ENCODE peak calls at places on chromosome 3, in nine cellular contexts. E, Q, Z, S, K, F, N, V and U are unnamed samples.

GRCh38 chr3:48587686-48588085 is 7.4 kb downstream of the COL7A1 start:
- DNase-seq in E (no peak), Q (no peak), Z (no peak), S (no peak), K (no peak), F (no peak), N (no peak), V (no peak), U (no peak)

GRCh38 chr3:177367783-177368182 is 170.5 kb upstream of the TBL1XR1 start:
- DNase-seq in E (no peak), Q (no peak), Z (no peak), S (no peak), K (no peak), F (no peak), N (no peak), V (no peak), U (no peak)

GRCh38 chr3:41357271-41357670 is 158.0 kb downstream of the CTNNB1 start:
- DNase-seq in E (no peak), Q (no peak), Z (no peak), S (no peak), K (no peak), F (no peak), N (no peak), V (no peak), U (no peak)

GRCh38 chr3:71008350-71008923 is 575.1 kb downstream of the FOXP1 start:
- DNase-seq in E (no peak), Q (peak; percentile 72), Z (no peak), S (no peak), K (no peak), F (no peak), N (peak; percentile 29), V (no peak), U (no peak)

GRCh38 chr3:44712455-44713075 is at the start of gene ZNF502:
- DNase-seq in E (peak; percentile 91), Q (peak; percentile 85), Z (peak; percentile 89), S (peak; percentile 97), K (peak; percentile 67), F (peak; percentile 93), N (peak; percentile 55), V (peak; percentile 83), U (peak; percentile 92)

GRCh38 chr3:126207166-126207565 is 26.8 kb upstream of the ALDH1L1 start:
- DNase-seq in E (no peak), Q (no peak), Z (no peak), S (no peak), K (no peak), F (no peak), N (no peak), V (no peak), U (no peak)

GRCh38 chr3:22988566-22988965 is 214.6 kb upstream of the UBE2E2 start:
- DNase-seq in E (peak; percentile 53), Q (no peak), Z (no peak), S (peak; percentile 38), K (no peak), F (no peak), N (no peak), V (no peak), U (no peak)

GRCh38 chr3:115518100-115518852 is 105.0 kb upstream of the GAP43 start:
- DNase-seq in E (peak; percentile 94), Q (peak; percentile 92), Z (peak; percentile 67), S (peak; percentile 81), K (no peak), F (no peak), N (peak; percentile 25), V (peak; percentile 58), U (peak; percentile 12)

GRCh38 chr3:103127116-103127630 is 692.4 kb downstream of the ZPLD1 start:
- DNase-seq in E (no peak), Q (no peak), Z (no peak), S (no peak), K (no peak), F (no peak), N (no peak), V (no peak), U (no peak)

GRCh38 chr3:109784852-109785631 is 447.7 kb upstream of the DPPA4 start:
- DNase-seq in E (no peak), Q (no peak), Z (no peak), S (no peak), K (no peak), F (no peak), N (no peak), V (no peak), U (no peak)

GRCh38 chr3:172369590-172370259 is 78.5 kb downstream of the GHSR start:
- DNase-seq in E (no peak), Q (no peak), Z (no peak), S (no peak), K (peak; percentile 43), F (no peak), N (no peak), V (no peak), U (no peak)

GRCh38 chr3:377158-377561 is 180.6 kb downstream of the CHL1 start:
- DNase-seq in E (no peak), Q (no peak), Z (no peak), S (no peak), K (no peak), F (no peak), N (no peak), V (peak; percentile 21), U (no peak)

GRCh38 chr3:385151-385550 is 188.6 kb downstream of the CHL1 start:
- DNase-seq in E (no peak), Q (no peak), Z (no peak), S (no peak), K (no peak), F (no peak), N (no peak), V (peak; percentile 39), U (no peak)

DNA sequence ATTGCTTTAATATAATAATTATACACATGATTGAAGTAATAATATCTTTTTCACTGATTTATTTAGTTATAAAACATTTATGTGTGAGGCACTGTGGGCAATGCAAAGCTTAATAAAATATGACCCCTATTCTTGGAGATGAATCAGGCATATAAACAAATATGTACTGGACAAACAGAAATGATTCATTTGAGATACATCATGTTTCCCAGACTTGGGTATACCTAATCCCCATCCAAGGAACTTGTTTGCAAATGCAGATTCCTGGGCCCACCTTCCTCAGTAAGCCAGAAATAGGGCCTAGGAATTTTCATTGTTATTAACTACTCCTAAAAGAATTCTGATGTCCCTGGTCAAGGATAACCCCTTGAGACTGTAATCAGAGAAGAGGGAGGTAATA is 184.2 kb downstream of the CHL1 start:
- DNase-seq in E (no peak), Q (no peak), Z (no peak), S (no peak), K (no peak), F (no peak), N (no peak), V (no peak), U (no peak)
- H3K9me3 ChIP-seq in E (no peaks in the 10 kb centered on the region), Q (no peaks in the 10 kb centered on the region), Z (no peaks in the 10 kb centered on the region), S (no peaks in the 10 kb centered on the region), K (no peaks in the 10 kb centered on the region), F (no peaks in the 10 kb centered on the region), N (no peaks in the 10 kb centered on the region), V (no peaks in the 10 kb centered on the region), U (no peaks in the 10 kb centered on the region)

GRCh38 chr3:120339362-120339761 is 9.8 kb downstream of the LRRC58 start:
- DNase-seq in E (no peak), Q (no peak), Z (no peak), S (no peak), K (no peak), F (no peak), N (no peak), V (no peak), U (no peak)

GRCh38 chr3:120338517-120338916 is 10.6 kb downstream of the LRRC58 start:
- DNase-seq in E (no peak), Q (no peak), Z (no peak), S (no peak), K (no peak), F (no peak), N (no peak), V (no peak), U (no peak)

GRCh38 chr3:120344349-120344748 is 4.8 kb downstream of the LRRC58 start:
- DNase-seq in E (no peak), Q (no peak), Z (no peak), S (no peak), K (no peak), F (no peak), N (no peak), V (no peak), U (no peak)

GRCh38 chr3:120341658-120342346 is 7.4 kb downstream of the LRRC58 start:
- DNase-seq in E (no peak), Q (no peak), Z (no peak), S (no peak), K (no peak), F (no peak), N (no peak), V (no peak), U (no peak)
- H3K9me3 ChIP-seq in E (no peaks in the 10 kb centered on the region), Q (no peaks in the 10 kb centered on the region), Z (no peaks in the 10 kb centered on the region), S (no peaks in the 10 kb centered on the region), K (no peaks in the 10 kb centered on the region), F (no peaks in the 10 kb centered on the region), N (peaks cover 14% of the 10 kb centered on the region), V (peaks cover 13% of the 10 kb centered on the region), U (no peaks in the 10 kb centered on the region)

DNA sequence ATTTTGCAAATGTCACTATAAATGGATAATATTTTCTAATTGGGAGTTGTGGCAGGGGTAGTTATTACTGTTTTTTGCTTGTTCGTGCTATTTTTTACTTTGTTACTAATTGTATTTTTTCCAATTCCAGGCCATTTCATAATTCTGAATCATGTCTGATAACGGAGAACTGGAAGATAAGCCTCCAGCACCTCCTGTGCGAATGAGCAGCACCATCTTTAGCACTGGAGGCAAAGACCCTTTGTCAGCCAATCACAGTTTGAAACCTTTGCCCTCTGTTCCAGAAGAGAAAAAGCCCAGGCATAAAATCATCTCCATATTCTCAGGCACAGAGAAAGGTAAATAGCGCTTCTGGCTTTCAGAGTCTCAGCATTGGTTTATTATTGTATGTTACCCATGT is 42.8 kb downstream of the PAK2 start:
- DNase-seq in E (no peak), Q (no peak), Z (no peak), S (peak; percentile 59), K (no peak), F (no peak), N (no peak), V (no peak), U (no peak)
- H3K9me3 ChIP-seq in E (no peaks in the 10 kb centered on the region), Q (no peaks in the 10 kb centered on the region), Z (no peaks in the 10 kb centered on the region), S (no peaks in the 10 kb centered on the region), K (no peaks in the 10 kb centered on the region), F (no peaks in the 10 kb centered on the region), N (peaks cover 9% of the 10 kb centered on the region), V (no peaks in the 10 kb centered on the region), U (no peaks in the 10 kb centered on the region)

GRCh38 chr3:7188551-7188950 is 327.6 kb downstream of the GRM7 start:
- DNase-seq in E (no peak), Q (no peak), Z (no peak), S (no peak), K (no peak), F (no peak), N (no peak), V (no peak), U (no peak)

GRCh38 chr3:7194081-7194835 is 333.3 kb downstream of the GRM7 start:
- DNase-seq in E (no peak), Q (no peak), Z (no peak), S (no peak), K (no peak), F (no peak), N (no peak), V (no peak), U (no peak)

GRCh38 chr3:7190094-7190493 is 329.2 kb downstream of the GRM7 start:
- DNase-seq in E (no peak), Q (peak; percentile 59), Z (no peak), S (no peak), K (no peak), F (no peak), N (no peak), V (no peak), U (no peak)

GRCh38 chr3:7195934-7196333 is 335.0 kb downstream of the GRM7 start:
- DNase-seq in E (no peak), Q (no peak), Z (no peak), S (no peak), K (no peak), F (no peak), N (no peak), V (no peak), U (no peak)

GRCh38 chr3:7193271-7193670 is 332.4 kb downstream of the GRM7 start:
- DNase-seq in E (no peak), Q (no peak), Z (no peak), S (no peak), K (no peak), F (no peak), N (no peak), V (no peak), U (no peak)
- H3K9me3 ChIP-seq in E (no peaks in the 10 kb centered on the region), Q (no peaks in the 10 kb centered on the region), Z (no peaks in the 10 kb centered on the region), S (no peaks in the 10 kb centered on the region), K (no peaks in the 10 kb centered on the region), F (no peaks in the 10 kb centered on the region), N (no peaks in the 10 kb centered on the region), V (no peaks in the 10 kb centered on the region), U (no peaks in the 10 kb centered on the region)